ENCODE peak calls at places on chromosomes 2 and 18, in four cellular contexts. D is upper lobe of left lung, R is stomach, T is H1. E is an unnamed sample.

GRCh38 chr18:75654928-75655745 is 227.6 kb upstream of the SMIM21 start:
- DNase-seq in D (no peak), R (no peak), T (no peak), E (peak; percentile 66)

GRCh38 chr18:79397830-79398761 is 2.4 kb downstream of the NFATC1 start:
- DNase-seq in D (no peak), R (no peak), T (no peak), E (peak; percentile 70)

GRCh38 chr2:58891828-58892366 is 650.8 kb upstream of the FANCL start:
- DNase-seq in D (no peak), R (no peak), T (no peak), E (no peak)

GRCh38 chr2:75010571-75010970 is 52.1 kb downstream of the POLE4 start:
- DNase-seq in D (no peak), R (no peak), T (no peak), E (no peak)

GRCh38 chr2:217710218-217710565 is 292.6 kb downstream of the TNS1 start:
- DNase-seq in D (no peak), R (no peak), T (no peak), E (no peak)

GRCh38 chr2:70250434-70250833 is 2.0 kb upstream of the TIA1 start:
- DNase-seq in D (no peak), R (no peak), T (peak; percentile 37), E (no peak)

GRCh38 chr2:84856785-84857184 is 24.1 kb downstream of the TRABD2A start:
- DNase-seq in D (no peak), R (no peak), T (no peak), E (no peak)

GRCh38 chr2:208017721-208018120 is 7.6 kb downstream of the PLEKHM3 start:
- DNase-seq in D (no peak), R (no peak), T (no peak), E (no peak)

GRCh38 chr2:99787011-99787410 is 297.2 kb upstream of the REV1 start:
- DNase-seq in D (no peak), R (no peak), T (no peak), E (no peak)

GRCh38 chr2:85400951-85401805 is 9.0 kb downstream of the CAPG start:
- DNase-seq in D (no peak), R (no peak), T (no peak), E (peak; percentile 55)

GRCh38 chr2:192007819-192008218 is 160.9 kb upstream of the CAVIN2 start:
- DNase-seq in D (no peak), R (no peak), T (no peak), E (no peak)

GRCh38 chr2:190277234-190278112 is 42.2 kb downstream of the HIBCH start:
- DNase-seq in D (no peak), R (no peak), T (no peak), E (no peak)

GRCh38 chr2:215880970-215881369 is 132.4 kb downstream of the MREG start:
- DNase-seq in D (no peak), R (no peak), T (no peak), E (no peak)

GRCh38 chr2:117902933-117903332 is 88.4 kb downstream of the DDX18 start:
- DNase-seq in D (no peak), R (no peak), T (no peak), E (no peak)

GRCh38 chr2:121152861-121153260 is 132.1 kb downstream of the TFCP2L1 start:
- DNase-seq in D (no peak), R (no peak), T (no peak), E (no peak)

GRCh38 chr2:60808330-60808801 is 52.3 kb downstream of the PAPOLG start:
- DNase-seq in D (no peak), R (no peak), T (peak; percentile 48), E (no peak)

GRCh38 chr2:106363788-106364187 is 104.4 kb downstream of the RGPD3 start:
- DNase-seq in D (no peak), R (no peak), T (no peak), E (no peak)

GRCh38 chr2:43566461-43566729 is 29.4 kb downstream of the THADA start:
- DNase-seq in D (no peak), R (no peak), T (no peak), E (no peak)

GRCh38 chr2:197806317-197806633 is 1.9 kb downstream of the PLCL1 start:
- DNase-seq in D (no peak), R (no peak), T (no peak), E (no peak)

GRCh38 chr2:213015387-213016165 is 135.8 kb downstream of the IKZF2 start:
- DNase-seq in D (no peak), R (no peak), T (no peak), E (no peak)

GRCh38 chr18:72727776-72728175 is 140.0 kb downstream of the NETO1 start:
- DNase-seq in D (no peak), R (no peak), T (no peak), E (no peak)

GRCh38 chr2:212078103-212078502 is 460.5 kb downstream of the ERBB4 start:
- DNase-seq in D (no peak), R (no peak), T (no peak), E (no peak)

GRCh38 chr2:224160917-224161316 is 121.8 kb upstream of the SERPINE2 start:
- DNase-seq in D (no peak), R (no peak), T (peak; percentile 8), E (no peak)

GRCh38 chr2:215034154-215034553 is 104.3 kb downstream of the ABCA12 start:
- DNase-seq in D (no peak), R (no peak), T (no peak), E (no peak)

GRCh38 chr2:30981519-30981918 is 156.7 kb downstream of the GALNT14 start:
- DNase-seq in D (no peak), R (no peak), T (no peak), E (no peak)

GRCh38 chr2:124563415-124563814 is 538.3 kb downstream of the CNTNAP5 start:
- DNase-seq in D (no peak), R (no peak), T (no peak), E (no peak)

GRCh38 chr18:34659579-34660517 is 50.2 kb upstream of the DTNA start:
- DNase-seq in D (peak; percentile 87), R (peak; percentile 77), T (no peak), E (peak; percentile 90)

GRCh38 chr2:56239437-56239836 is 55.6 kb downstream of the CCDC85A start:
- DNase-seq in D (no peak), R (no peak), T (no peak), E (no peak)

GRCh38 chr2:54589340-54590215 is 133.5 kb downstream of the SPTBN1 start:
- DNase-seq in D (no peak), R (peak; percentile 52), T (no peak), E (no peak)

GRCh38 chr2:218518876-218519275 is 49.3 kb downstream of the USP37 start:
- DNase-seq in D (no peak), R (no peak), T (no peak), E (no peak)

GRCh38 chr2:197889041-197889440 is 84.6 kb downstream of the PLCL1 start:
- DNase-seq in D (peak; percentile 42), R (no peak), T (no peak), E (no peak)

GRCh38 chr2:235496239-235496621 is 2.4 kb downstream of the AGAP1 start:
- DNase-seq in D (no peak), R (no peak), T (no peak), E (no peak)

GRCh38 chr2:240568678-240569522 is 616 bp downstream of the RNPEPL1 start:
- DNase-seq in D (peak; percentile 66), R (peak; percentile 74), T (peak; percentile 67), E (peak; percentile 79)

GRCh38 chr2:127128508-127128907 is 21.6 kb upstream of the BIN1 start:
- DNase-seq in D (peak; percentile 71), R (peak; percentile 79), T (peak; percentile 61), E (no peak)

GRCh38 chr18:21599585-21600525 is 649 bp downstream of the ESCO1 start:
- DNase-seq in D (peak; percentile 75), R (peak; percentile 78), T (peak; percentile 83), E (no peak)

DNA sequence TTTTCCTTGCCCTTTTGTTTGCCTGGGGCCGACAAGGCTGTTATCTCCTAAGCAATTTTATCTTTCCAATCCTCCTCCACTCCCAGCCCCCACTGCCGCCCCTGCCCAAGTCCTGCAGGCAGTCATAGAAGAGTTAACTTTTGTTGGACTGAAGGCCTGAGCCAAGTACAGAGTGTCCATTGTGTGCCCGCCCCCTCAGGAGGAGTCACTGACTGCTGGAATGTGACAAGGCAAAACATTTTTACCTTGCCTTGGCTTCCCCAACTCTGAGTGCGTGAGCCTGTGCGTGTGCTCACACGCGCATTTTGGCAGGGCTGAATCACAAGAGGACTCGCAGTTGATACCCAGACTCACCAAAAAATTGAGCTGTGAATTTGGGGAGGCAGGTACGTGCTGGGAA is 16.2 kb downstream of the SETBP1 start:
- DNase-seq in D (no peak), R (peak; percentile 52), T (peak; percentile 49), E (no peak)
- TF ChIP-seq POLR2AphosphoS5 in D (no peak), R (peak; percentile 9), T (no peak), E (no peak)

DNA sequence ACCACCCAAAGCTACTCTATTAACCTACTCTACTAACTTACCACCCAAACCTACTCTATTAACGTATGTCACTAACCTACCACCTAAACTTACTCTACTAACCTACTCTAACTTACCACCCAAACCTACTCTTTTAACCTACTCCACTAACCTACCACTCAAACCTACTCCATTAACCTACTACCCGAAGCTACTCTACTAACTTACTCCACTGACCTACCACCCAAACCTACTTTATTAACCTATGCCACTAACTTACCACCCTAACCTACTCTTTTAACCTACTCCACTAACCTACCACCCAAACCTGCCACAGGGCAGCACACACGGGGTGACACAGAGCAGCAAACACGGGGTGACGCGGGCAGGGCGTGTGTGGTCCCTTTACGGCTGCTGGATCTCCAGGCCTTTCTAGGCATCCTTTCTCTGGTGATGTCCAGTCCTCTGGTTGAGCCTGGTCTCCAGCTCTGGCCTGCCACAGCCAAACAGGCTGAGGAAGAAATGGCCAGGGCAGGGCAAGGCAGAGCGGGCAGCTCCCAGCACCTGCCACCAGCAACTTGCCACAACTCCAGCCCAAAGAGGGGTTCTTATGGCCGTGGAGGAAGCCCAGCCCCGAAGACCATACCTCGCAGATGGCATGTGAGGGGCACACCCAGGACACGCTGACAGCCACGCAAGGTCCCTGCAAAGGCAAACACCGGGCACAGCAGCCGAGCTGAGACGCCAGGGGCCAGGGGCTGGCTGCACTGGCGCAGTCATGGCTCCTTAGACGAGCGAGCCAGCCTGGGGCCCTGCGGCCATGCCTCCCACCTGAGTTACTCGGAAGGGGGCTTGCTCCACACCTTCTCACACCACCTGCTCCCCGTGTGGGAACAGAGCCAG is 25.7 kb downstream of the PXDN start:
- DNase-seq in D (no peak), R (no peak), T (peak; percentile 47), E (no peak)
- H3K27ac ChIP-seq in D (peak overlapping the region; percentile 43), R (no peak overlapping the region), T (no peak overlapping the region), E (no peak overlapping the region)

GRCh38 chr18:49582579-49582978 is 20.7 kb downstream of the LIPG start:
- DNase-seq in D (no peak), R (no peak), T (no peak), E (no peak)
- TF ChIP-seq EP300 in D (no peak), R (no peak), T (no peak), E (no peak)

GRCh38 chr18:755506-755905 is 43.1 kb upstream of the ENOSF1 start:
- DNase-seq in D (no peak), R (no peak), T (no peak), E (no peak)
- TF ChIP-seq POLR2AphosphoS5 in D (no peak), R (no peak), T (no peak), E (no peak)

DNA sequence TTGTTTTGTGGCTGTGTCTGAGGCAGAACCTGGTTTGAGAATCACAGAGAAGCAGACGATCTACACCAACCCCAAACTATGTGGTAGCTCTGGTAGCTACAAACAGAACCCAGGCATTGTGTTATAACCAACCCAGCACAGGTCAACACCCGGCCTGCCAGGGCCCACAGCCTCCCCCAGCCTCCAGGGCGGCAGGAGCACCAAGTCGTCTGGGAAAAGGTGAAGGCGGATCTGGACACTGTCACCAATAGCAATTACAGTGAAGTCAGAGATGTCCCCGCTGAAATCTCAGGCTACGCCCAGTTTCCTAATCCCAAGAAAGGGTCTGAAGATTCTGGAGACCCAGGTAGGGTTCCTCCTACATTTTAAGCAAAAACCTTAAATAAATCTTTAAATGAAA is 3.6 kb downstream of the HJURP start:
- DNase-seq in D (no peak), R (no peak), T (no peak), E (no peak)
- H3K27ac ChIP-seq in D (no peak overlapping the region), R (no peak overlapping the region), T (no peak overlapping the region), E (no peak overlapping the region)